ENCODE peak calls at places on chromosomes 13 and 19, in four cellular contexts. One of them, this sample, is unnamed.

GRCh38 chr19:39563408-39563807 is 23.4 kb upstream of the EID2 start:
- DNase-seq in psoas muscle: no peak
- DNase-seq in AG10803: no peak
- DNase-seq in heart right ventricle: no peak
- DNase-seq in this sample: peak

GRCh38 chr13:21233086-21233485 is 56.6 kb downstream of the MRPL57 start:
- DNase-seq in psoas muscle: no peak
- DNase-seq in AG10803: no peak
- DNase-seq in heart right ventricle: no peak
- DNase-seq in this sample: no peak

GRCh38 chr13:19940106-19940505 is 18.4 kb upstream of the ZMYM2 start:
- DNase-seq in psoas muscle: no peak
- DNase-seq in AG10803: no peak
- DNase-seq in heart right ventricle: no peak
- DNase-seq in this sample: no peak

GRCh38 chr19:19420570-19421301 is 15.3 kb downstream of the GATAD2A start:
- DNase-seq in psoas muscle: no peak
- DNase-seq in AG10803: peak
- DNase-seq in heart right ventricle: no peak
- DNase-seq in this sample: no peak

GRCh38 chr13:99926014-99926731 is 45.4 kb downstream of the ZIC5 start:
- DNase-seq in psoas muscle: no peak
- DNase-seq in AG10803: peak
- DNase-seq in heart right ventricle: no peak
- DNase-seq in this sample: peak

GRCh38 chr19:5632241-5632612 is 9.3 kb downstream of the SAFB start:
- DNase-seq in psoas muscle: no peak
- DNase-seq in AG10803: no peak
- DNase-seq in heart right ventricle: no peak
- DNase-seq in this sample: no peak

GRCh38 chr19:4350726-4351125 is 7.4 kb downstream of the MPND start:
- DNase-seq in psoas muscle: no peak
- DNase-seq in AG10803: no peak
- DNase-seq in heart right ventricle: no peak
- DNase-seq in this sample: no peak

GRCh38 chr19:33431986-33432385 is 58.5 kb downstream of the CEBPG start:
- DNase-seq in psoas muscle: no peak
- DNase-seq in AG10803: no peak
- DNase-seq in heart right ventricle: no peak
- DNase-seq in this sample: no peak

GRCh38 chr13:108615241-108615640 is 14.2 kb upstream of the MYO16 start:
- DNase-seq in psoas muscle: no peak
- DNase-seq in AG10803: no peak
- DNase-seq in heart right ventricle: no peak
- DNase-seq in this sample: no peak

GRCh38 chr19:42234364-42234763 is 8.0 kb downstream of the GSK3A start:
- DNase-seq in psoas muscle: no peak
- DNase-seq in AG10803: no peak
- DNase-seq in heart right ventricle: no peak
- DNase-seq in this sample: no peak

GRCh38 chr13:34364633-34365032 is 546.7 kb downstream of the RFC3 start:
- DNase-seq in psoas muscle: no peak
- DNase-seq in AG10803: peak
- DNase-seq in heart right ventricle: no peak
- DNase-seq in this sample: peak

GRCh38 chr19:7004313-7004931 is 16.8 kb downstream of the MBD3L2B start:
- DNase-seq in psoas muscle: no peak
- DNase-seq in AG10803: peak
- DNase-seq in heart right ventricle: no peak
- DNase-seq in this sample: no peak

GRCh38 chr19:953501-954271 is 27.9 kb downstream of the ARID3A start:
- DNase-seq in psoas muscle: no peak
- DNase-seq in AG10803: no peak
- DNase-seq in heart right ventricle: no peak
- DNase-seq in this sample: no peak
- TF ChIP-seq CTCF in psoas muscle: no peak
- TF ChIP-seq CTCF in AG10803: no peak
- TF ChIP-seq CTCF in heart right ventricle: no peak
- TF ChIP-seq CTCF in this sample: no peak

DNA sequence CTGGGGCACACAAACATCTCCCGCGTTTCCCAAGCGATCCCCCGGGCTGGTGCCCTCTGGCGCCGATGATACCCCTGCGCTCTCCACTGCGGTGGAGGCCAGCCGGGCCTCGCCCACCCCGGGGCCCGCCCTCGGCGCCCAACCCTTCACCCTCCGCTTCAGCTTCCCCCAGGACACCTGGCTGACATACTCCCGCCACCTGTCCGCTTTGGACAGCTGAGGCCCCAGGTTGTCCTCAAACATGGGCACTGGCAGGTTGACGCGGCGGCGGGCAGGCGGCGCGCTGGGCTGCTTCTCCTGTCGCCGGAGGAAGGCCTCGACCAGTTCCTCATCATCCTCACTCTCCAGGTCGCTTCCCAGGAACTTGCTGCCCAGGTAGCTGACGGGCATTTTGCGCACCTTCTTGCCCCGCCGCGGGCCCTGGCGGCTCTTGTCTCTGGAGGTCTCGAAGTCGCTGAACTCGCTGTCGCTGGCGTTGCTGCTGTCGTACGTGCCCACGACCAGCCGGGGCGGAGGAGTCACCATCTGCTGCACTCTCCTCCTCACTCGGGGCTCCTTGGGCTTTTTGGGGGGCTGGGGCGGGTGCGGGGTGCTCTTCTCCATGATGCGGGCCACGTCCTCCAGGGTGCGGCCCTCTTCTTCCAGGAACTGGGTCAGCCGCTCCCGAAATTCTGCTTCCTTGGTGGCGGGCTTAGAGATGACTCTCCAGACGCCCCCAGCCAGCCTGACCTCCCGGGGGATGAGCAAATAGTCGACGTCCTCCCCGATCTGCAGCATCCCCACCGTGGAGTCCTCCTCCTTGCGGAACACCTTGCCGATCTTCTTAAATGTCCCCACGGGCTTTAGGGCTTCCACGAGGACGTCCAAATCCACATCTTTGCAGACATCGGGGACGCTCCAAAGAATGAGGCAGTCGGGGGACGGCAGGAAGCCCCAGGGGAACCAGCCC is 1.1 kb downstream of the CCDC8 start:
- DNase-seq in psoas muscle: no peak
- DNase-seq in AG10803: no peak
- DNase-seq in heart right ventricle: no peak
- DNase-seq in this sample: no peak
- TF ChIP-seq CTCF in psoas muscle: no peak
- TF ChIP-seq CTCF in AG10803: peak
- TF ChIP-seq CTCF in heart right ventricle: no peak
- TF ChIP-seq CTCF in this sample: no peak

DNA sequence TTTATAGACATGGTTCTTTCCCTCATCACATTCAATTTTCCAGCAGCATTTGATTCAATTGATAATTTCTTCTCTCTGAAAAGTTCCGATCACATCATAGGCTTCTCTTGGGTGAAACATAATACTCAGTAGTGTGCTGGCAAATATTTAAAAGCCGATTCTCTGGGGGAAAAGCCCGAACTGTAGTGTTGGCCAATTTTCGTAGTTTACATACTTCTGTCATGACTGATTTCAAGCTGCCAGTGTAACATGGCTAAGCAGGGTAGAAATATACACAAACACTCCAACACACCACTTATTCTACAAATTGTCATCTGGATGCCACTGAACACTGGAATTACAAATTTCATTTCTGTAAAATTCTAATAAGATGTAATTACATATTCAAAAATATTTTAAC is 56.1 kb upstream of the FREM2 start:
- DNase-seq in psoas muscle: no peak
- DNase-seq in AG10803: peak
- DNase-seq in heart right ventricle: no peak
- DNase-seq in this sample: no peak
- TF ChIP-seq CTCF in psoas muscle: no peak
- TF ChIP-seq CTCF in AG10803: no peak
- TF ChIP-seq CTCF in heart right ventricle: no peak
- TF ChIP-seq CTCF in this sample: no peak

GRCh38 chr19:1780272-1780957 is 27.1 kb downstream of the ONECUT3 start:
- DNase-seq in psoas muscle: no peak
- DNase-seq in AG10803: peak
- DNase-seq in heart right ventricle: no peak
- DNase-seq in this sample: peak
- TF ChIP-seq CTCF in psoas muscle: no peak
- TF ChIP-seq CTCF in AG10803: peak
- TF ChIP-seq CTCF in heart right ventricle: no peak
- TF ChIP-seq CTCF in this sample: peak

DNA sequence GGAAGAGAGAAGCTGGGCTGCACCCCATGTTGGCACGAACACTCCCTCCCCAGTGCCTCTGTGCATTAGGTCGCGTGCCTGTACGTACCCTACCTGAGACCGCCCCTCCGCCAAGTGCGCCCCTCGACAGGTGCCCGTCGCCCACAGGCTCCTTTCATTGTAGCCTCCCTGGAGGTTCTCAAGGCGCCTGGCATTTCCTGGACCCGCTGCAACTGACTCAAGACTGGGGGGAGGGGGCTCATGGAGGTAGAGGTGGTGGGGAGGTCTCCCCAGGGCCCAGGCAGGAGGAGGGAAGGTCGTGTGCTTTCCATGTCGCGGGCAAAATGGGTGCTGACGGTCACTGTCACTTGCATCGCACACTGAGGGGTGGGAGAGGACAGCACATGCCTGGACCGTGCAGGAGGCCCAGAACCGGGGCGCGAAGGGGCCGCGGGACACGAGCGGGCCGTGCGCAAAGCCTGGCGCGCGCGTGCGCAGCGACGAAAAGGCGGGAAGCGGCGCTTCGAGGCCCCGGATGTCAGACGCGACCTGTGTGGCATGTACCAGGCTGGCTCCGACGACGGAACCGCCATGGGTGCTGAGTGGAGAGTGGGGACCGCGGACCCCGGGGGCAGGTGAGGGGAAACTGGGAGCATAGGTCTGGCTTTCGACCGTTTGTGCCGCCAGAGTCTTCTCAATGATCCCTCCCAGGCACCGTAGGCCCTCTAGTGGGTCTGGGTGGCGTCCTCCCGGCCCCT is 16.5 kb downstream of the NFIX start:
- DNase-seq in psoas muscle: peak
- DNase-seq in AG10803: no peak
- DNase-seq in heart right ventricle: no peak
- DNase-seq in this sample: no peak
- TF ChIP-seq CTCF in psoas muscle: peak
- TF ChIP-seq CTCF in AG10803: peak
- TF ChIP-seq CTCF in heart right ventricle: no peak
- TF ChIP-seq CTCF in this sample: no peak

GRCh38 chr13:26719356-26719945 is 41.1 kb downstream of the GPR12 start:
- DNase-seq in psoas muscle: no peak
- DNase-seq in AG10803: peak
- DNase-seq in heart right ventricle: no peak
- DNase-seq in this sample: peak
- TF ChIP-seq CTCF in psoas muscle: no peak
- TF ChIP-seq CTCF in AG10803: peak
- TF ChIP-seq CTCF in heart right ventricle: no peak
- TF ChIP-seq CTCF in this sample: peak